ENCODE peak calls at places on chromosomes 2 and 18, in four cellular contexts. U is stomach, K is HL-60, E is HCT116. V is an unnamed sample.

GRCh38 chr2:42328148-42328833 is 32.7 kb downstream of the COX7A2L start:
- DNase-seq in U (no peak), K (no peak), E (peak; percentile 7), V (no peak)

GRCh38 chr2:118131771-118132170 is 43.5 kb downstream of the INSIG2 start:
- DNase-seq in U (no peak), K (no peak), E (no peak), V (no peak)

GRCh38 chr18:11005528-11005927 is 143.8 kb downstream of the PIEZO2 start:
- DNase-seq in U (peak; percentile 65), K (no peak), E (no peak), V (peak; percentile 57)

GRCh38 chr2:36663851-36664715 is 32.4 kb upstream of the VIT start:
- DNase-seq in U (no peak), K (peak; percentile 42), E (peak; percentile 64), V (peak; percentile 74)

GRCh38 chr2:186887107-186888090 is 38.4 kb upstream of the ZSWIM2 start:
- DNase-seq in U (no peak), K (no peak), E (no peak), V (no peak)

GRCh38 chr2:86072271-86072858 is 33.3 kb downstream of the POLR1A start:
- DNase-seq in U (peak; percentile 82), K (peak; percentile 45), E (no peak), V (no peak)

GRCh38 chr2:15359716-15360531 is 201.2 kb downstream of the NBAS start:
- DNase-seq in U (no peak), K (no peak), E (no peak), V (peak; percentile 79)

GRCh38 chr2:98936917-98937351 is 909 bp upstream of the CRACDL start:
- DNase-seq in U (no peak), K (no peak), E (no peak), V (no peak)

GRCh38 chr2:183522441-183522840 is 398.2 kb downstream of the NUP35 start:
- DNase-seq in U (no peak), K (no peak), E (no peak), V (no peak)

GRCh38 chr2:148948865-148949264 is 73.8 kb downstream of the KIF5C start:
- DNase-seq in U (no peak), K (peak; percentile 76), E (no peak), V (no peak)

GRCh38 chr2:129733579-129733978 is 245.9 kb upstream of the RAB6C start:
- DNase-seq in U (no peak), K (no peak), E (no peak), V (no peak)

GRCh38 chr2:120596990-120597594 is 138.6 kb upstream of the GLI2 start:
- DNase-seq in U (no peak), K (peak; percentile 92), E (no peak), V (no peak)

GRCh38 chr2:216752855-216753505 is 57.6 kb upstream of the IGFBP5 start:
- DNase-seq in U (no peak), K (no peak), E (no peak), V (no peak)

GRCh38 chr2:106990307-106990706 is 104.3 kb upstream of the ST6GAL2 start:
- DNase-seq in U (no peak), K (no peak), E (no peak), V (no peak)

GRCh38 chr2:164667566-164667965 is 46.3 kb upstream of the GRB14 start:
- DNase-seq in U (no peak), K (no peak), E (no peak), V (no peak)

GRCh38 chr2:236242057-236242495 is 22.1 kb downstream of the ASB18 start:
- DNase-seq in U (no peak), K (no peak), E (no peak), V (no peak)

GRCh38 chr2:63716146-63716545 is 125.5 kb upstream of the UGP2 start:
- DNase-seq in U (no peak), K (no peak), E (no peak), V (no peak)

GRCh38 chr2:72222829-72223564 is 75.3 kb upstream of the CYP26B1 start:
- DNase-seq in U (no peak), K (no peak), E (no peak), V (no peak)

GRCh38 chr2:153589586-153589985 is 111.0 kb upstream of the RPRM start:
- DNase-seq in U (no peak), K (no peak), E (no peak), V (no peak)

GRCh38 chr2:127614731-127615130 is 31.2 kb upstream of the GPR17 start:
- DNase-seq in U (peak; percentile 3), K (no peak), E (no peak), V (no peak)

GRCh38 chr2:12055219-12055618 is 308.8 kb downstream of the LPIN1 start:
- DNase-seq in U (no peak), K (no peak), E (no peak), V (no peak)

GRCh38 chr2:143928184-143928583 is 591.7 kb downstream of the ZEB2 start:
- DNase-seq in U (no peak), K (no peak), E (no peak), V (no peak)

GRCh38 chr18:41146301-41146700 is 808.7 kb upstream of the PIK3C3 start:
- DNase-seq in U (no peak), K (no peak), E (no peak), V (no peak)

GRCh38 chr2:155391613-155392012 is 693.1 kb downstream of the KCNJ3 start:
- DNase-seq in U (no peak), K (no peak), E (no peak), V (no peak)

GRCh38 chr18:49041677-49042570 is 91.2 kb upstream of the SMAD7 start:
- DNase-seq in U (peak; percentile 70), K (peak; percentile 68), E (peak; percentile 16), V (no peak)

GRCh38 chr2:24830351-24830750 is 37.1 kb downstream of the CENPO start:
- DNase-seq in U (no peak), K (no peak), E (peak; percentile 10), V (no peak)

DNA sequence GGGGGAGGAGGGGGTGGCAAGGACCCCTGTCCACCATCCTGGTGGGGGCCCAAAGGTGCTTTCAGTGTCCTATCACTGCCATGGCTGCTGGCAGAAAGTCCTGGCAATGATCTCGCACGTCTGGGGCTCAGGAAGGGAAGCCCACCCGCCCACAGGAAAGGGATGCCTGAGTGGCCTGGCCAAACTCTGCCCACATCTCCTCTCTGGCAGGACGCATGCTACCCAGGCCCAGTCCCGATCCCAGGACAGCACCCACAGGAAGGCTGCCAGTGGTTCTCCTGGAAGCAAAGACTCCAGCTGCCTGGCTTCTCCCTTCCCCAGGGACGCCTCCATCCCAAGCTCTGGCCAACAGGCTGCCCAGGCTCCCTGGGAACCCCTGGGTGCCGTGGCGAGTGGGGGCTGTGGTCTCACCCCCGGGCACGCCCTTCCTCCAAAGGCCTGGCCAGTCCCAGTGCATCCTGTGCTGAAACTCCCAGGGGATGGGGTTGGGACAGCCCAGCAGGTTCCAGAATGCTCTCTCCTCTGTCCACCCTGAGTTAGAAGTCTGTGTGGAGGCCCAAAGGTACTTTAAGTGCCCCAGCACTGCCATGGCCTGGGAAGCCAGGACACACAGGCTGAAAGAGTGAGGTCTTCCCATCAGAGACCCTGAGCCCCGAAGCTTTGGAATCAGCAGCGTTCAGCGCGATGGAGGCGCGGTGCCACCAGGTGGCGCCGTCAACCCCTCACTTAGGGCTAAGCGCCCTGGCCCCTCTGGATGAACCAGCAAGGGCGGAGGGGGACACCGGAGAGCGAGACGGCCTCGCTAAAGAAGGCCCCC is 29.8 kb upstream of the TAF1B start:
- DNase-seq in U (peak; percentile 77), K (peak; percentile 34), E (no peak), V (no peak)
- TF ChIP-seq POLR2AphosphoS5 in U (no peak), K (no peak), E (no peak), V (no peak)

GRCh38 chr18:22355069-22355468 is 62.6 kb downstream of the CTAGE1 start:
- DNase-seq in U (no peak), K (no peak), E (no peak), V (no peak)
- TF ChIP-seq POLR2AphosphoS5 in U (no peak), K (no peak), E (no peak), V (no peak)

GRCh38 chr2:64989126-64989981 is at the start of gene SLC1A4:
- DNase-seq in U (peak; percentile 91), K (peak; percentile 94), E (peak; percentile 27), V (no peak)
- TF ChIP-seq POLR2AphosphoS5 in U (peak; percentile 10), K (peak; percentile 71), E (peak; percentile 79), V (no peak)

DNA sequence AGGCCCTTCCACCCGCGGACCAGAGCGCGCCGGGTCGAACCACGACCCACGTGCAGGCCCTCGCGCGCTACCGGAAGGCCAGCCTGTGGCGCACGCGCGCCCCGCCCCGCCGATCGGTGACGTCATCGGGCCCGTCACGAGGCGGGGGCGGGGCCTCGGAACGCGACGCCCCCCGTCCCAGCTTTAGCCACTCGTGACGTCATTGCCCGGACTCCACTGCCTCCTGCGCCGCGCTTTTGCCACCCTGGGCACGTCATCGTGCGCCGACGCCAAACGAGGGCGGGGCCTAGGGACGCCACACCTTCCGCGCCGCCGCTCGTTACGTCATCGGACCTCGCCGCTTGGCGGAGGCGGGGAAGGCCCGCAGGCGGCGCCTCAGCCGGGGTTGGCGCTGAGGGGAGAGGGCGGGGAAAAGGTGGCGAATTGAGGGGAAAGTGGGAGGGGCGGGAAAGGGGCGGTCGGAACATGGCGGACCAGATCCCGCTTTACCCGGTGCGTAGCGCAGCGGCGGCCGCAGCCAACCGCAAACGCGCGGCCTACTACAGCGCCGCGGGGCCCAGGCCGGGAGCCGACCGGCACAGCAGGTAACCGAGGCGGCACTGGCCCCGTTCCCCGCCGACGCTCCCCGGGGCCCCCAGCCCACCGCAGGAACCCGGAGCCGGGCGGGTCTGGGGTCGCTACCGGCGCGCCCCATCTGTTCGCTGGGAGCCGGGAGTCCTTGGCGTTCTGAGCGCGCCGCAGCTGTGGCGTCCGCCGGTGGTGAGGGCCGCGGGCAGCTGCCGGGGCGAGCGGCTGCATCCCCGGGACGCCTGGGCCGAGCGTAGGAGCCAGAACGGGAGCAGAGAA is at the start of gene ATP9B:
- DNase-seq in U (peak; percentile 98), K (peak; percentile 99), E (peak; percentile 87), V (peak; percentile 87)
- TF ChIP-seq POLR2AphosphoS5 in U (peak; percentile 52), K (peak; percentile 83), E (peak; percentile 73), V (peak; percentile 65)

GRCh38 chr2:167289651-167290410 is 401.6 kb downstream of the XIRP2 start:
- DNase-seq in U (no peak), K (no peak), E (no peak), V (no peak)

GRCh38 chr2:167294775-167295140 is 406.5 kb downstream of the XIRP2 start:
- DNase-seq in U (no peak), K (no peak), E (no peak), V (peak; percentile 7)

GRCh38 chr2:167294031-167294774 is 405.9 kb downstream of the XIRP2 start:
- DNase-seq in U (no peak), K (no peak), E (no peak), V (no peak)

GRCh38 chr2:167293172-167293781 is 405.0 kb downstream of the XIRP2 start:
- DNase-seq in U (no peak), K (no peak), E (no peak), V (no peak)

DNA sequence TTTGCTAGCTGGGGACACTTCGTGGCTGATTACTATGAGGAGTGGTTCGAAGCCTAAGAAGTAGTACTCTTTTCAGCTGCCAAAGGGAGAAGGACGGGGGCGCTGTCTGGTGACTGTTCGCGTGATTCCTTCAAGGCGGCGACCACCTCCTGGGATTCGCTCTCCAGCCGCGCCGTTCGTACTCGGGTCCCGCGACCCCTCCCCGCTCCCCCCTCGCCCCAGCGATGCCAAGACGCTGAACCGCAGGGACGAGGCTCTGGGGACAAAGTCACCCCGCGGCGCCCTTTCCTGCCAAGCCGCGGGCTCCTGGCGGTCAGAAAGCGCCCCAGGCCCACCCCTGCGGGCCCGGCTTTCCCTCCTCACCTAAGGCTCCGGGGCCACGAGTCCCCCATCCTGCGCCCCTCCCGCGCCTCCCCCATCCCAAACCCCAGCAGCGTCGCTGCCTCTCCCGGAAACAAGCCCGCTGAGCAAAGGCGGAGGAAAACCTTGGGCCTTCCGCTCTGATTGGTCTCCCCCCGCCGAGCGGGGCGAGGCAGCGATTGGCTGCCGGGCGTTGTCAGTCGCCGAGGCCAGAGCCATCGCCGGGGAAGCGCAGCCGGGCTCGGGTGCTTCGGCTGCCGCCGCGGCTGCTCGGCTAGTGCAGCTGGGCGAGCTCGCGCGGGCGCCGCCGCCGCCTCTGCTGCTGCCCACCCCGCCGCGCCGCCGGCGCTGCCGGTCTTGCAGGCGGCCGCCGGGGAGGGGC is 404.3 kb downstream of the XIRP2 start:
- DNase-seq in U (peak; percentile 75), K (peak; percentile 56), E (peak; percentile 52), V (peak; percentile 59)
- TF ChIP-seq POLR2AphosphoS5 in U (no peak), K (no peak), E (peak; percentile 61), V (peak; percentile 26)

V was measured in Panc1.